ENCODE peak calls at places on chromosomes 6 and 20, in eight cellular contexts. G is memory B cell, Y is tibial nerve, C is colonic mucosa, M is left colon, I is naive B cell, H is fibroblast of pulmonary artery, J is HTR-8/SVneo. A is an unnamed sample.

GRCh38 chr20:35840403-35840802 is 68.6 kb downstream of the PHF20 start:
- DNase-seq in I (no peak), H (no peak), J (no peak), Y (no peak), C (no peak), M (no peak), G (no peak), A (no peak)

GRCh38 chr20:38108438-38109024 is 56.5 kb downstream of the TGM2 start:
- DNase-seq in Y (no peak), C (no peak), J (no peak), G (no peak), H (peak), M (peak), I (no peak), A (peak)

GRCh38 chr20:1491281-1491840 is at the start of gene SIRPB2:
- DNase-seq in M (no peak), J (no peak), Y (peak), C (no peak), H (peak), G (no peak), I (no peak), A (peak)

GRCh38 chr6:11754625-11755289 is 23.8 kb downstream of the ADTRP start:
- DNase-seq in C (no peak), M (no peak), Y (no peak), J (no peak), H (no peak), I (no peak), G (no peak), A (no peak)

GRCh38 chr20:50518270-50518721 is 8.1 kb downstream of the PTPN1 start:
- DNase-seq in J (no peak), H (peak), C (no peak), Y (no peak), G (no peak), I (no peak), M (no peak), A (no peak)

GRCh38 chr6:15405111-15405510 is 159.2 kb downstream of the JARID2 start:
- DNase-seq in J (no peak), H (no peak), Y (no peak), M (no peak), G (no peak), I (no peak), C (no peak), A (no peak)

GRCh38 chr6:118551063-118551672 is 3.1 kb downstream of the PLN start:
- DNase-seq in H (peak), I (peak), Y (no peak), G (peak), J (peak), M (no peak), C (no peak), A (no peak)

GRCh38 chr6:73898599-73898998 is 202.6 kb downstream of the CD109 start:
- DNase-seq in C (no peak), M (no peak), Y (no peak), I (no peak), H (peak), J (no peak), G (no peak), A (no peak)

GRCh38 chr6:30319146-30319835 is 7.4 kb upstream of the TRIM39 start:
- DNase-seq in J (no peak), Y (no peak), G (no peak), H (no peak), C (no peak), M (no peak), I (no peak), A (no peak)

GRCh38 chr6:133724726-133725125 is 164.2 kb upstream of the TCF21 start:
- DNase-seq in H (peak), J (no peak), G (no peak), I (no peak), Y (no peak), C (no peak), M (no peak), A (no peak)

GRCh38 chr6:32857156-32857891 is 3.3 kb downstream of the PSMB9 start:
- DNase-seq in C (no peak), M (no peak), Y (no peak), G (no peak), J (no peak), H (no peak), I (no peak), A (no peak)

GRCh38 chr20:24629668-24630067 is 160.2 kb downstream of the SYNDIG1 start:
- DNase-seq in M (no peak), J (no peak), Y (no peak), G (no peak), I (no peak), H (peak), C (no peak), A (no peak)

GRCh38 chr6:33894438-33894837 is 90.6 kb upstream of the MLN start:
- DNase-seq in I (no peak), Y (no peak), J (no peak), M (no peak), G (no peak), C (no peak), H (peak), A (no peak)

GRCh38 chr6:30031381-30031780 is 29.7 kb upstream of the POLR1H start:
- DNase-seq in H (no peak), Y (no peak), I (no peak), M (no peak), C (no peak), J (no peak), G (no peak), A (no peak)

GRCh38 chr20:51731771-51732453 is 36.3 kb downstream of the ATP9A start:
- DNase-seq in C (no peak), M (no peak), G (no peak), H (peak), I (no peak), Y (no peak), J (no peak), A (no peak)

GRCh38 chr6:38686270-38687042 is 16.5 kb downstream of the GLO1 start:
- DNase-seq in C (no peak), J (no peak), G (no peak), M (no peak), H (no peak), I (no peak), Y (no peak), A (no peak)

GRCh38 chr6:169398342-169399105 is 144.9 kb upstream of the THBS2 start:
- DNase-seq in M (no peak), C (no peak), H (no peak), G (no peak), J (no peak), Y (peak), I (no peak), A (no peak)

GRCh38 chr6:7058250-7058923 is 49.4 kb upstream of the RREB1 start:
- DNase-seq in J (peak), H (peak), Y (no peak), C (peak), I (no peak), M (peak), G (no peak), A (no peak)

GRCh38 chr20:1252416-1252815 is 13.7 kb upstream of the SNPH start:
- DNase-seq in J (no peak), Y (no peak), I (no peak), C (no peak), G (no peak), M (no peak), H (no peak), A (no peak)

GRCh38 chr6:100685747-100686146 is 195.4 kb downstream of the ASCC3 start:
- DNase-seq in I (no peak), G (no peak), Y (no peak), M (no peak), H (no peak), J (no peak), C (no peak), A (no peak)

GRCh38 chr20:44345147-44345546 is 8.3 kb downstream of the R3HDML start:
- DNase-seq in Y (no peak), I (no peak), H (no peak), G (no peak), J (no peak), M (no peak), C (no peak), A (no peak)

GRCh38 chr20:23995905-23996666 is 7.5 kb upstream of the GGTLC1 start:
- DNase-seq in I (peak), H (peak), Y (peak), M (no peak), G (peak), C (peak), J (peak), A (peak)

GRCh38 chr6:156773476-156773875 is 3.7 kb upstream of the ARID1B start:
- DNase-seq in I (no peak), G (no peak), H (no peak), C (no peak), M (no peak), J (no peak), Y (no peak), A (no peak)

GRCh38 chr6:38929560-38929959 is 119.0 kb upstream of the GLP1R start:
- DNase-seq in C (no peak), H (no peak), I (no peak), Y (no peak), J (no peak), M (no peak), G (no peak), A (no peak)

GRCh38 chr20:5890773-5891441 is 59.4 kb downstream of the TRMT6 start:
- DNase-seq in C (no peak), I (no peak), G (no peak), M (no peak), J (no peak), H (no peak), Y (no peak), A (no peak)

GRCh38 chr20:50477260-50477659 is 32.9 kb upstream of the PTPN1 start:
- DNase-seq in G (no peak), Y (no peak), H (no peak), C (no peak), I (no peak), M (no peak), J (no peak), A (no peak)

GRCh38 chr20:17625246-17626051 is 55.6 kb downstream of the DSTN start:
- DNase-seq in M (peak), G (no peak), Y (no peak), H (no peak), I (no peak), C (no peak), J (no peak), A (peak)

GRCh38 chr6:150377211-150377781 is 8.5 kb downstream of the IYD start:
- DNase-seq in I (no peak), H (no peak), M (no peak), G (no peak), J (no peak), Y (no peak), C (no peak), A (peak)

A was measured in left ventricle myocardium superior.